ENCODE peak calls at places on chromosome 6, in six cellular contexts. H is Peyer's patch, I is adrenal gland, O is HTR-8/SVneo, Z is ACHN, D is HEK293T. T is an unnamed sample.

GRCh38 chr6:100595456-100595855 is 130.7 kb upstream of the SIM1 start:
- DNase-seq in H (no peak), I (no peak), D (no peak), Z (no peak), O (no peak), T (no peak)

GRCh38 chr6:3518356-3518841 is 61.5 kb upstream of the SLC22A23 start:
- DNase-seq in D (no peak), O (peak), H (no peak), Z (no peak), I (peak), T (peak)

GRCh38 chr6:148857817-148858390 is 111.1 kb downstream of the UST start:
- DNase-seq in Z (no peak), H (no peak), I (no peak), O (no peak), D (no peak), T (peak)

GRCh38 chr6:3732345-3733141 is 19.0 kb downstream of the PXDC1 start:
- DNase-seq in O (peak), Z (peak), D (peak), I (peak), H (peak), T (peak)

GRCh38 chr6:136921936-136922679 is at the start of gene SLC35D3:
- DNase-seq in I (peak), O (peak), Z (peak), D (no peak), H (no peak), T (peak)

GRCh38 chr6:168600381-168600780 is 159.4 kb downstream of the SMOC2 start:
- DNase-seq in I (no peak), Z (no peak), O (no peak), H (no peak), D (no peak), T (no peak)

GRCh38 chr6:10237284-10238043 is 177.4 kb downstream of the TFAP2A start:
- DNase-seq in H (no peak), O (peak), Z (peak), I (peak), D (no peak), T (peak)

GRCh38 chr6:41780623-41781301 is at the start of gene PRICKLE4:
- DNase-seq in Z (peak), O (no peak), H (no peak), D (no peak), I (peak), T (no peak)

GRCh38 chr6:93036835-93037234 is 382.5 kb downstream of the EPHA7 start:
- DNase-seq in I (no peak), H (no peak), Z (peak), D (peak), O (no peak), T (no peak)

GRCh38 chr6:154408906-154409500 is 52.4 kb upstream of the IPCEF1 start:
- DNase-seq in I (no peak), H (no peak), D (peak), Z (peak), O (peak), T (peak)

GRCh38 chr6:158649289-158650143 is at the start of gene SYTL3:
- DNase-seq in D (no peak), O (no peak), H (peak), Z (peak), I (peak), T (peak)

GRCh38 chr6:45105170-45105820 is 222.8 kb upstream of the RUNX2 start:
- DNase-seq in D (no peak), Z (no peak), H (no peak), O (no peak), I (no peak), T (peak)

GRCh38 chr6:1251198-1252155 is 60.4 kb upstream of the FOXQ1 start:
- DNase-seq in Z (no peak), I (no peak), D (no peak), O (no peak), H (no peak), T (no peak)